ENCODE peak calls at places on chromosomes 13 and 19, in four cellular contexts. X is left ventricle myocardium inferior, E is fibroblast of pulmonary artery, A is endodermal cell. K is an unnamed sample.

GRCh38 chr13:98503175-98504028 is 73.5 kb downstream of the STK24 start:
- DNase-seq in X (no peak), E (no peak), A (no peak), K (no peak)

GRCh38 chr19:49362926-49363264 is 679 bp upstream of the TEAD2 start:
- DNase-seq in X (peak), E (peak), A (no peak), K (no peak)

GRCh38 chr13:76812206-76812882 is 73.9 kb downstream of the KCTD12 start:
- DNase-seq in X (peak), E (no peak), A (no peak), K (no peak)

GRCh38 chr19:15260939-15261338 is 28.7 kb upstream of the EPHX3 start:
- DNase-seq in X (no peak), E (peak), A (no peak), K (no peak)

GRCh38 chr19:40466219-40467006 is at the start of gene SPTBN4:
- DNase-seq in X (no peak), E (no peak), A (peak), K (peak)

GRCh38 chr19:51339313-51339686 is 2.6 kb downstream of the VSIG10L start:
- DNase-seq in X (no peak), E (no peak), A (no peak), K (no peak)

GRCh38 chr13:27967203-27967735 is 1.8 kb downstream of the CDX2 start:
- DNase-seq in X (no peak), E (no peak), A (no peak), K (no peak)

GRCh38 chr19:34475026-34475974 is 6.3 kb upstream of the WTIP start:
- DNase-seq in X (no peak), E (peak), A (no peak), K (no peak)

GRCh38 chr19:57934820-57935665 is at the start of gene ZNF418:
- DNase-seq in X (peak), E (peak), A (peak), K (peak)

GRCh38 chr19:46471116-46471733 is at the start of gene PNMA8A:
- DNase-seq in X (peak), E (peak), A (peak), K (peak)

GRCh38 chr13:36395280-36395679 is 37.0 kb upstream of the CCNA1 start:
- DNase-seq in X (no peak), E (peak), A (no peak), K (no peak)

GRCh38 chr13:77056886-77057285 is 29.9 kb upstream of the FBXL3 start:
- DNase-seq in X (no peak), E (no peak), A (no peak), K (no peak)

GRCh38 chr19:43562698-43563241 is 12.6 kb downstream of the XRCC1 start:
- DNase-seq in X (peak), E (peak), A (no peak), K (peak)

GRCh38 chr13:59176775-59177174 is 987.0 kb downstream of the DIAPH3 start:
- DNase-seq in X (no peak), E (peak), A (peak), K (no peak)

GRCh38 chr19:39428309-39429112 is 7.2 kb downstream of the RPS16 start:
- DNase-seq in X (peak), E (peak), A (peak), K (peak)

GRCh38 chr13:113820813-113821651 is 42.8 kb downstream of the GAS6 start:
- DNase-seq in X (peak), E (peak), A (no peak), K (no peak)

GRCh38 chr19:49592486-49593232 is 1.7 kb downstream of the PRR12 start:
- DNase-seq in X (no peak), E (no peak), A (peak), K (no peak)

GRCh38 chr13:40271511-40271910 is 394.9 kb downstream of the FOXO1 start:
- DNase-seq in X (peak), E (no peak), A (no peak), K (peak)

GRCh38 chr19:46654621-46655152 is 6.3 kb downstream of the DACT3 start:
- DNase-seq in X (no peak), E (no peak), A (peak), K (no peak)

GRCh38 chr19:17418710-17419109 is 1.1 kb upstream of the MVB12A start:
- DNase-seq in X (no peak), E (no peak), A (no peak), K (no peak)

GRCh38 chr13:111388851-111389500 is 68.5 kb downstream of the TEX29 start:
- DNase-seq in X (no peak), E (no peak), A (peak), K (no peak)

GRCh38 chr19:27881213-27881612 is 1331.7 kb downstream of the UQCRFS1 start:
- DNase-seq in X (no peak), E (no peak), A (no peak), K (no peak)

GRCh38 chr13:96091164-96091931 is 1.4 kb downstream of the HS6ST3 start:
- DNase-seq in X (peak), E (no peak), A (peak), K (peak)

GRCh38 chr13:71613347-71613746 is 253.7 kb downstream of the DACH1 start:
- DNase-seq in X (no peak), E (no peak), A (no peak), K (no peak)

GRCh38 chr19:21569497-21569870 is 64.1 kb downstream of the ZNF429 start:
- DNase-seq in X (peak), E (no peak), A (no peak), K (peak)

GRCh38 chr19:2051771-2052704 is 994 bp upstream of the MKNK2 start:
- DNase-seq in X (peak), E (no peak), A (no peak), K (peak)

GRCh38 chr19:27796540-27796939 is 1416.4 kb downstream of the UQCRFS1 start:
- DNase-seq in X (no peak), E (no peak), A (no peak), K (no peak)

GRCh38 chr13:45258339-45258685 is 57.5 kb upstream of the KCTD4 start:
- DNase-seq in X (no peak), E (peak), A (no peak), K (peak)

GRCh38 chr13:45191874-45192273 is 9.0 kb downstream of the KCTD4 start:
- DNase-seq in X (no peak), E (no peak), A (no peak), K (no peak)

GRCh38 chr13:29589967-29590366 is 5.5 kb downstream of the SLC7A1 start:
- DNase-seq in X (no peak), E (no peak), A (peak), K (no peak)

GRCh38 chr19:47274891-47275865 is 493 bp downstream of the INAFM1 start:
- DNase-seq in X (peak), E (peak), A (peak), K (peak)

GRCh38 chr13:23473236-23473635 is 39.7 kb upstream of the SACS start:
- DNase-seq in X (no peak), E (no peak), A (peak), K (no peak)

GRCh38 chr19:58325623-58326022 is 1.2 kb upstream of the ZSCAN22 start:
- DNase-seq in X (no peak), E (no peak), A (no peak), K (no peak)

GRCh38 chr13:69094485-69094884 is 1013.1 kb upstream of the ATXN8OS start:
- DNase-seq in X (no peak), E (no peak), A (no peak), K (no peak)

GRCh38 chr13:102002271-102002670 is 399.6 kb downstream of the FGF14 start:
- DNase-seq in X (no peak), E (no peak), A (no peak), K (no peak)

GRCh38 chr19:16649734-16650133 is 10.2 kb downstream of the SMIM7 start:
- DNase-seq in X (no peak), E (no peak), A (no peak), K (no peak)

GRCh38 chr13:79445968-79446645 is 34.8 kb upstream of the NDFIP2 start:
- DNase-seq in X (no peak), E (no peak), A (peak), K (no peak)

GRCh38 chr19:45994989-45995714 is at the start of gene CCDC61:
- DNase-seq in X (peak), E (peak), A (peak), K (peak)

GRCh38 chr19:47122359-47123335 is 8.0 kb upstream of the SAE1 start:
- DNase-seq in X (no peak), E (peak), A (no peak), K (no peak)

DNA sequence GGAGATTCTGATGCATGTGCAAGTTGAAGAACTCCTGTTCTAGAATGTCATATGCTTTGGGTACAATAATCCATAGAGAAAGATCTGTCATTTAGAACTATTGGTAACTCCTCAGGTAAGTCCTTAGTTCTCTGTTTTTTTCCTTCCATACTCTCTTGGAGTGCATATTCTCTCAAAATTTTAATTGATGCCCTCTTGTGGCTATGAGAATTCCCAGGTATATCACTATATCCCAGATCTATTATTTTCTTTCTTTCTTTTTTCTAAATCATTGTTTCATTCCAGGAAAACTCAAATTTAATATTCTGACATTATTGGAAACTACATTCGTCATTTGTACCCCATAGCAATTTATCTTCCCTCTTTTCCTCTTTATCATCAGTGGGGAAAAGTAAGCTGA is 485.4 kb downstream of the KLF5 start:
- DNase-seq in X (no peak), E (peak), A (no peak), K (no peak)
- H3K4me3 ChIP-seq in X (no peak), E (no peak), A (no peak), K (no peak)

GRCh38 chr19:4597975-4598671 is 38.6 kb upstream of the SEMA6B start:
- DNase-seq in X (no peak), E (no peak), A (peak), K (peak)

GRCh38 chr19:4600082-4600481 is 39.2 kb upstream of the TNFAIP8L1 start:
- DNase-seq in X (no peak), E (no peak), A (no peak), K (no peak)

GRCh38 chr19:4598712-4599111 is 39.2 kb upstream of the SEMA6B start:
- DNase-seq in X (no peak), E (no peak), A (peak), K (no peak)

GRCh38 chr19:4596033-4596904 is 36.8 kb upstream of the SEMA6B start:
- DNase-seq in X (no peak), E (no peak), A (peak), K (no peak)

DNA sequence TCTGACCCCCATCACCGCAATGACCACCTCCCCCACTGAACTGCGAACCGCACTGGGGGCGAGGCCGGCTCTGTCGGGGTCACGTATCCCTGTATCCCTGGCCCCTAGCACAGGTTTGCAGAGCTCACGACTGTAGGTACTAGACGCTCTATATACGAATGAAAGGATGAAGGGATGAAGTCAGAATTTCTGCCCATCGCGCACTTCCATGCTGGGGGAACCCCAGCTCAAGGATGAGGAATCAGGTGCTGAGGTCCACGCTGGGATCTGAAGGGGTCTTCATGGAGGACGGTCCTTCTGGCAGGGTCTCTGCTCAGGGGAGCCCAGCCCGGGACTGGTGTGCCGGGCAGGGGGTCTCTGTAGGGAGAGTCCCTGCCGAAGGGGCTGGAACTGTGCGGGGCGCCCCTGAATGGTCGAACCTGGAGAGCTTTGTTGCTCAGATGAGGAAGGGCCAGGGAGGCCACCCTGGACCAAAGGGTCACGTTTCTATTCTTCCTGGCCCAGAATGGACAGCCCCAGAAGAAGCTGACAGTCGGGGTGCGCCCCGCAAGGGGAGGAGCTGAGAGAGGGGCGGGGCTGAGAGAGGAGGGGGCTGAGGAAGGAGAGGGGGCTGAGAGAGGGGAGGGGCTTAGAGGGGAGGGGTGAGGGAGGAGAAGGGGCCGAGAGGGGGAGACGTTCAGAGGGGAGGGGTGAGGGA is 37.9 kb upstream of the SEMA6B start:
- DNase-seq in X (no peak), E (no peak), A (no peak), K (no peak)
- H3K4me3 ChIP-seq in X (peak), E (no peak), A (no peak), K (no peak)

GRCh38 chr19:44813331-44814131 is 4.6 kb downstream of the BCAM start:
- DNase-seq in X (no peak), E (no peak), A (peak), K (no peak)

GRCh38 chr19:44814132-44814470 is 5.2 kb downstream of the BCAM start:
- DNase-seq in X (no peak), E (no peak), A (no peak), K (no peak)

GRCh38 chr19:44816301-44816700 is 7.4 kb downstream of the BCAM start:
- DNase-seq in X (no peak), E (no peak), A (no peak), K (no peak)

GRCh38 chr19:44812142-44812718 is 3.3 kb downstream of the BCAM start:
- DNase-seq in X (no peak), E (no peak), A (no peak), K (no peak)

GRCh38 chr19:44814517-44814916 is 5.6 kb downstream of the BCAM start:
- DNase-seq in X (no peak), E (no peak), A (no peak), K (no peak)
- H3K4me3 ChIP-seq in X (no peak), E (no peak), A (no peak), K (no peak)

GRCh38 chr19:6719540-6719861 is 949 bp downstream of the C3 start:
- DNase-seq in X (no peak), E (no peak), A (no peak), K (no peak)
- H3K4me3 ChIP-seq in X (peak), E (peak), A (no peak), K (peak)

GRCh38 chr19:3058009-3058820 is 4.1 kb downstream of the TLE5 start:
- DNase-seq in X (no peak), E (no peak), A (peak), K (no peak)

GRCh38 chr19:3058821-3059314 is 3.4 kb downstream of the TLE5 start:
- DNase-seq in X (no peak), E (no peak), A (peak), K (no peak)

GRCh38 chr19:3061214-3062161 is 807 bp downstream of the TLE5 start:
- DNase-seq in X (peak), E (peak), A (no peak), K (peak)

GRCh38 chr19:3060852-3061182 is 1.5 kb downstream of the TLE5 start:
- DNase-seq in X (no peak), E (no peak), A (no peak), K (no peak)

DNA sequence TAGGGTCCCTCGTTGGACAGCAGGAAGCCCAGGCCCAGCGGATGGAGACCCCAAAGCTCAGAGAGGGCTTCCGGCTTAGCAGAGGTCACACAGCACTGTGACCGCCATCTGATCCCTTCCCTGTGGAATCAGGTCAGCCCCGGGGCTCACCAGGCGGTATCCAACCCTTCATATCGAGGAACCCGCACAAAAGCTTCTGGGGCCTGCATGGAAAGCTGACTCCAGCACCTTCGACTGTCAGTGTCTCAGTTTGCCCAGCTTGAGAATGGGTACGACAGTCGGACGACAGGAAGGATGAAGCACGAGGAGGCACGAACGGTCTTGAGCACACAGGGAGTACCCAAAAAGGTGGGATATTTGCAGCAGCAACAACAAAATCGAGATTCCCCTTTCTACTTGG is 2.6 kb downstream of the TLE5 start:
- DNase-seq in X (no peak), E (no peak), A (peak), K (no peak)
- H3K4me3 ChIP-seq in X (peak), E (peak), A (peak), K (peak)

DNA sequence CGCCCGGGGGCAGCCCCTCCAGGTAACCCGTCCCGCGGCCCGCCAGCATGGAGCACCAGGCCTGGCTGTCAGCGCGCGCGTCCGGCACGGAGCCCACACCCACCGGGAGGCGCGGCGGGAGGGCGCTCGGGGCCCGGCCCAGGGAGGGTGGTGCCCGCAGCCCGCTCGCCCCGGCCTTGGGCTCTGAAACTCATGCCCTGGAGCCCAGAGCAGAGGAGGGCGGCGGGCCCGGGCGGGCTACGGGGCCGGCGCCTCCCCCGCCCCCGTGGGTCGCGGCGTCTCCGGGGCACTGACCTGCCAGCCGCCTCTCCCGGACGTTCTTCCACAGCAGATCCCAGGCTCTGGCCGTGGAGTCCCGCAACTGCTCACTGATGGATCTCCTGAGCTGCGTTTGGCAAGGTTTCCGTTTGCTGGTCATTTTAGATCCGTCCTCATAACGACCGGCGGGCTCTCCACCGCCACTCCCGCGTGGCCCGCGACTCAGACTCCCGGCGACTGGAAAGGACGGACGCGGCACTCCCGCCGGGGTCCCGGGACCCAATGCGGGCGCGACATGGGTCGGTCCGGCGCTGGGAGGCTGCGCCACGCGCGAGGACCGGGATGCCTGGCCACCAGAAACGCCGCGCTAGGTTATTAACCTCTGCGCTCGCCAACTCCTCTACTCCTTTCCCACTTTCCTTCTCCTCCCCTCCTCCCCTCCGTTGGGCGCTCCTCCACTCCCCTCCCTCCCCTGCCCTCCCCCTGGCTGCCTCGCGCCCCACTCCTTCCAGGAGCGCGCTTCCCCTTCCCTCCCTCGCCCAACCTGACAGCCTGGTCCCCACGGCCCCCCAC is 64.7 kb upstream of the STARD13 start:
- DNase-seq in X (peak), E (peak), A (peak), K (peak)
- H3K4me3 ChIP-seq in X (peak), E (peak), A (peak), K (peak)